ENCODE peak calls at places on chromosomes 16 and 17, in six cellular contexts. B is K562, O is GM12891, Z is H1, P is GM12878, H is HepG2. D is an unnamed sample.
A peak's percentile ranks its signal among the peaks of the same experiment; 100 is the strongest.

GRCh38 chr16:50834701-50835100 is 92.8 kb downstream of the CYLD start:
- DNase-seq in B (no peak), O (no peak), Z (no peak), P (no peak), H (no peak), D (no peak)

GRCh38 chr17:15261063-15261817 is 3.9 kb downstream of the PMP22 start:
- DNase-seq in B (peak; percentile 18), O (no peak), Z (no peak), P (no peak), H (peak; percentile 27), D (no peak)

GRCh38 chr17:40366861-40367518 is 2.5 kb upstream of the GJD3 start:
- DNase-seq in B (peak; percentile 3), O (no peak), Z (no peak), P (no peak), H (no peak), D (no peak)

GRCh38 chr16:55364811-55365210 is 40.8 kb downstream of the IRX6 start:
- DNase-seq in B (no peak), O (no peak), Z (no peak), P (no peak), H (no peak), D (no peak)

GRCh38 chr17:17890773-17891759 is 54.3 kb upstream of the SREBF1 start:
- DNase-seq in B (peak; percentile 66), O (peak; percentile 50), Z (no peak), P (no peak), H (peak; percentile 70), D (peak; percentile 48)

GRCh38 chr17:32276217-32276616 is 10.6 kb downstream of the RHBDL3 start:
- DNase-seq in B (no peak), O (no peak), Z (no peak), P (no peak), H (no peak), D (no peak)

GRCh38 chr17:34382586-34383224 is 19.7 kb upstream of the CCL1 start:
- DNase-seq in B (no peak), O (no peak), Z (no peak), P (peak; percentile 49), H (no peak), D (no peak)

GRCh38 chr16:82062645-82063058 is 27.6 kb downstream of the HSD17B2 start:
- DNase-seq in B (no peak), O (no peak), Z (no peak), P (no peak), H (peak; percentile 66), D (no peak)

GRCh38 chr17:35243459-35244204 is 760 bp downstream of the SLFN5 start:
- DNase-seq in B (no peak), O (no peak), Z (peak; percentile 58), P (no peak), H (no peak), D (peak; percentile 15)

GRCh38 chr17:43545383-43545632 is 832 bp downstream of the ETV4 start:
- DNase-seq in B (peak; percentile 77), O (no peak), Z (peak; percentile 86), P (no peak), H (no peak), D (peak; percentile 47)

GRCh38 chr17:83152745-83153611 is 73.6 kb downstream of the METRNL start:
- DNase-seq in B (no peak), O (no peak), Z (no peak), P (no peak), H (no peak), D (no peak)

GRCh38 chr16:9047689-9048301 is 43.6 kb upstream of the HAPSTR1 start:
- DNase-seq in B (peak; percentile 78), O (no peak), Z (peak; percentile 50), P (peak; percentile 62), H (peak; percentile 97), D (no peak)

GRCh38 chr17:37315601-37316000 is 60.2 kb upstream of the C17orf78 start:
- DNase-seq in B (no peak), O (no peak), Z (no peak), P (no peak), H (no peak), D (no peak)

GRCh38 chr17:1484060-1484535 is 8.4 kb downstream of the MYO1C start:
- DNase-seq in B (no peak), O (no peak), Z (no peak), P (no peak), H (no peak), D (no peak)

GRCh38 chr17:78330570-78331224 is 29.2 kb downstream of the SOCS3 start:
- DNase-seq in B (no peak), O (no peak), Z (no peak), P (no peak), H (no peak), D (no peak)

GRCh38 chr17:74296548-74296936 is 22.5 kb downstream of the DNAI2 start:
- DNase-seq in B (peak; percentile 83), O (no peak), Z (peak; percentile 58), P (no peak), H (peak; percentile 65), D (no peak)

DNA sequence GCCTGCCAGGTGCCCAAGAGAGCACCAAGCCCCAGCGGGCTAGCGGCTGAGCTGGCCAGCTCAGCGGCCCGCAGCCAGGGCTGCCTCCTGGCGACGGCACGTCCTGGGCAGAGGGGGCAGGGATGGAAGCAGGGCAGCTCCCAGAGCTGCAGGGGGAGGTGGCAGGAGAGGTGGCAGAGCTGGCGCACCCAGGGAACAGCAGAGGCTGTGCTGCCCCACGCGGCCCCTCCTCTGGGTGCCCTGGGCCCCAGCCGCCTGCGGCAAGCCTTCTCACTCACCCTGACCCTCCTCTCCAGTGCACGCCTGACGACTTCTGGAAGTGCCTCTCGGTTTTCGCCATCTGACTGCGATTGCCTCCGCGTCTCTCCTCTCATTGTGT is 24.7 kb downstream of the GSE1 start:
- DNase-seq in B (no peak), O (no peak), Z (no peak), P (no peak), H (no peak), D (no peak)
- TF ChIP-seq POLR2AphosphoS5 in B (no peak), O (no peak), Z (no peak), P (no peak), H (no peak), D (no peak)

DNA sequence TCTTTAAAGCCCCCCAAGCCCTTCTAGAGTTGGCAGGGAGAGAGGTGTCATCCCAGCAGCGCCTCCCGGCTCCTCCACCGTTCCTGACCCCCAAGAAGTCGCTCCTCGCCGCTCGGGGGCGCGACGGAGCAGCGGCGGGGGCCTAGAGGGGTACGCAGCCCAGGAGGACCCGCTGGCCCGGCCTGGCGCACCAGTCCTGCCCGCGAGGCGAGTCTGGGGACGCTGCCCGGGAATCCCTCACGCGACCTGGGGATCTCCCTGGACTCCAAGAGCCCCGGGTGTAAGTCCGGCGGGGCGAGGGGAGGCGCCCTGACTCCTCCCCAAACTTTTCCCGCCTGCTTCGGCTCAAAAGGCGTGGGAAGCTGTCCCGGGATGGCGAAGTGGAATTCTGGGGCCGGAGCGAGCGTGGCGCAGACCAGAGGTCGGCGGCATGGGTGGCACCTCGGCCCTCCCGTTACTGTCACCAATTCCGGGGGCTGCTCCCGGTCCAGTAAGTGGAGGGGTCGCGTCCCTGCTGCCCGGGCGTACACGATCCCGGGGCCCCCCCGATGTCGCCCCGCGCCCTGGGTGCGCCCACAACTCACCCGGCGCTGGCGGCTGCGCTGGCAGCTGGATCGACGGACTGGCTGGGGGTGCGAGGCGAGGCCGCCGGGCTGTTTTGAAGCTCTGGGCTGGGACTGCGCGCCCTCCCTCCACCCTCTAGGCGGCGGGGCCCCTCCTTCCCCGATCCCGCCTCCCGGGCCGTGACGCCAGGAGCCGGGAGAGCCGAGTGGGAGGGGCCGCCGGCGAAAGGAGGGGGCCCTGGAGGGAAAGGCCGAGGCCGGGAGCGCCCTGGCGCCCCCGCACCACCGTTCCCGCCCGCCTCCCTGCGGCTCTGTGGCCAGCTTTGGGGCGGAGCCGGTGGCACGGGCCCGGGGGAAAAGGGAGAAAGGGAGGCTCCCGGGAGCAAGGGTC is at the start of gene EMP2:
- DNase-seq in B (peak; percentile 98), O (peak; percentile 52), Z (peak; percentile 90), P (no peak), H (peak; percentile 84), D (peak; percentile 46)
- TF ChIP-seq POLR2A in B (no peak), O (no peak), Z (no peak), P (no peak), H (peak; percentile 43), D (no peak)

DNA sequence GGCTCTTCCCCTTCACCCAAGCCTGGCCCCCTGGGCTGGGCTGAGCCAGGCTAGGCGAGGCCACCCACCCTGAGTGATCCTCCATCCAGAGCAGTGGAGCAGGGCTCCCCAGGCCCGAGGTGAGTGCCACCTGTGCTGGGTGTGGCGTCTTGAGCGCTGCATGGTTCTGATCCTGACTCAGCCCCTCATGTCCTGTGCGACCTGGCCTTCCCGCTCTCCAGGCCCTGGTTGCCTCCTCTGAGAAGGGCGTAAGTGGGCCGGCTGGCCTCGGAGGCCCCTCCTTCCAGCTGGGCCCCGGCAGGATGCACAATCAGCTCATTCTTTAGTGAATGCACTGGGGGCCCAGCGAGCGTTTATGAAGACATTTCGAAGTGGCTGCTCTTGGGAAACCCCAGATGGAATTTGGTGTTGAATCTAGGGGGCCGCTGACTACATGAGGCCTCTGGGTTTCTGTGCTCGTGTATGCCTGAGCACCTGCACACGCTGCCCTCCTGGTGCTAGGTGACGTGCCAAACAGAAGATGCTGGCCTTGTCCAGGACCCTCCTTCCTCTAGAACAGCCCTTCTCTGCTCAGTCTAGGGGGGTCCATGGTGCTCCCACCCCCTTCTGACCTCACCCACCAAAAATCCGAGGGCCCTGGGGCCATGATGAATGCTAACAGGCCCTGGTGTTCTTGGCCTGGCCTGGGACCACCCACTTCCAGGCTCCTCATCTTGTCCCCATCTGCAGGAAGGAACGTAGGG is 3.7 kb upstream of the TMEM92 start:
- DNase-seq in B (no peak), O (no peak), Z (peak; percentile 49), P (no peak), H (no peak), D (peak; percentile 3)
- TF ChIP-seq TAF1 in B (no peak), O (no peak), Z (no peak), P (no peak), H (no peak), D (no peak)

GRCh38 chr16:10961231-10961630 is 16.9 kb downstream of the CLEC16A start:
- DNase-seq in B (no peak), O (no peak), Z (no peak), P (no peak), H (no peak), D (no peak)
- TF ChIP-seq POLR2AphosphoS5 in B (no peak), O (no peak), Z (no peak), P (no peak), H (no peak), D (no peak)

GRCh38 chr16:89560413-89561194 is at the start of gene RPL13:
- DNase-seq in B (peak; percentile 93), O (peak; percentile 97), Z (peak; percentile 92), P (peak; percentile 67), H (peak; percentile 95), D (peak; percentile 97)
- TF ChIP-seq POLR2A in B (peak; percentile 99), O (peak; percentile 99), Z (peak; percentile 99), P (peak; percentile 99), H (peak; percentile 99), D (peak; percentile 100)

DNA sequence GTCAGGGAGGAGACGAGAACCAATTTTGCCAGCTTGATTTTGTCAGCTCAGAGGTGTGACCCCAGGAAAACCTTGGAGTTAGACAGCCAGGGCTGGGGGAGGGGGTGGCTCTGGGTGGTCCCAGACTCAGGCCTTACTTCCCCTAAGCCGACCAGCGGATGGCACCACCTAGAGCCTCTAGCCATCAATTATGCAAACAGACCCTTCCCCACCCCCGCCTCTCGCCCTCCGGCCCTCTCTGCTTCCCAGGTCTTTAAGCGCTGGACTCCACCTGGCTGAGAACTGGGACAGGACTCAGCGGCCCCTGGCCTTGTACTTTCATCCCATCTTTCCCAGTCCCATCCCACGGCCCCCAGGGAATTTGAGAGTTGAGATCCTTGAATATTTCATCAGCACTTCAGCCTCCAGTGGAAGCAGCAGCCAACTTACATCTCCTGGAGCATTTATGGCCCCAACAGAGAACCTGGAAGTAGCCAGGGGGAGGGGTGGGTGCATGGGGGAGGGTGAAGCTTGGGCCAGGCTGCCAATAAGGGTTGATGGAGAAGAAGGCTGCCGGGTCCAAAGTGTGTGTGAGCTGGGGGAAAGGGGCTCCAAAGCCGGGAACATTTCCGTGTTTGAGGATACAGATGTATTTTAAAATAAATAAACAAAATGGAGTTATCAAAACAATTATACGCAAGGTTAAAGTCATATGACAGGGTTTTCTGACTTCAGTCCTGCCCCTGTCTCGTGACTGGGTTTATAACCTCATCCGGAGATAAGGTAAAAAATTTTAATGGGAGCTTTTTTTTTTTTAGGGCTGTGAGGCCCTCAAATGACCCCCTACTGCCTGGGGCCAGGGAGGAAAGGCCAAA is 7.5 kb upstream of the JUP start:
- DNase-seq in B (peak; percentile 22), O (no peak), Z (peak; percentile 76), P (no peak), H (peak; percentile 54), D (no peak)
- TF ChIP-seq TAF1 in B (no peak), O (no peak), Z (peak; percentile 38), P (no peak), H (no peak), D (no peak)